ENCODE peak calls at places on chromosomes 7 and 10, in eight cellular contexts. B is IMR-90, J is adrenal gland, D is GM12878, K is HCT116, O is stomach, V is GM12891, S is lower leg skin. G is an unnamed sample.

GRCh38 chr10:67784584-67784983 is 53.4 kb downstream of the DNAJC12 start:
- DNase-seq in B (peak), J (no peak), D (no peak), K (no peak), O (no peak), V (no peak), S (no peak), G (no peak)

GRCh38 chr10:14540062-14540461 is 209.3 kb upstream of the FRMD4A start:
- DNase-seq in B (no peak), J (no peak), D (no peak), K (no peak), O (no peak), V (no peak), S (no peak), G (no peak)

GRCh38 chr10:44016589-44017482 is 368.1 kb downstream of the CXCL12 start:
- DNase-seq in B (peak), J (peak), D (no peak), K (no peak), O (no peak), V (no peak), S (no peak), G (no peak)

GRCh38 chr7:135979674-135980660 is 2.8 kb upstream of the MTPN start:
- DNase-seq in B (peak), J (no peak), D (no peak), K (no peak), O (no peak), V (peak), S (no peak), G (no peak)

GRCh38 chr7:136251826-136252225 is 274.7 kb upstream of the MTPN start:
- DNase-seq in B (no peak), J (no peak), D (no peak), K (no peak), O (no peak), V (no peak), S (no peak), G (no peak)

GRCh38 chr7:122311280-122311679 is 6.7 kb upstream of the FEZF1 start:
- DNase-seq in B (no peak), J (no peak), D (no peak), K (no peak), O (no peak), V (no peak), S (no peak), G (no peak)

GRCh38 chr7:25900245-25900644 is 251.8 kb upstream of the NFE2L3 start:
- DNase-seq in B (no peak), J (no peak), D (no peak), K (no peak), O (no peak), V (no peak), S (no peak), G (no peak)

GRCh38 chr10:28177944-28178637 is 124.8 kb downstream of the MPP7 start:
- DNase-seq in B (peak), J (no peak), D (no peak), K (no peak), O (no peak), V (no peak), S (no peak), G (no peak)

GRCh38 chr10:124476043-124476725 is 14.6 kb downstream of the LHPP start:
- DNase-seq in B (no peak), J (no peak), D (no peak), K (no peak), O (no peak), V (no peak), S (no peak), G (no peak)

GRCh38 chr7:80584778-80585177 is 53.7 kb upstream of the CD36 start:
- DNase-seq in B (peak), J (no peak), D (no peak), K (no peak), O (peak), V (no peak), S (no peak), G (no peak)

GRCh38 chr10:31000071-31000787 is 31.4 kb downstream of the ZNF438 start:
- DNase-seq in B (no peak), J (no peak), D (no peak), K (no peak), O (no peak), V (no peak), S (no peak), G (no peak)

GRCh38 chr10:133399123-133399601 is 5.2 kb downstream of the MTG1 start:
- DNase-seq in B (no peak), J (no peak), D (no peak), K (no peak), O (peak), V (no peak), S (peak), G (no peak)

GRCh38 chr7:219581-220150 is 27.3 kb downstream of the FAM20C start:
- DNase-seq in B (no peak), J (peak), D (no peak), K (no peak), O (peak), V (no peak), S (no peak), G (no peak)

GRCh38 chr10:84196941-84197340 is 2.6 kb downstream of the CDHR1 start:
- DNase-seq in B (no peak), J (peak), D (no peak), K (no peak), O (no peak), V (no peak), S (no peak), G (no peak)

GRCh38 chr10:99084161-99084560 is 151.5 kb downstream of the HPSE2 start:
- DNase-seq in B (no peak), J (no peak), D (no peak), K (no peak), O (no peak), V (no peak), S (no peak), G (no peak)

GRCh38 chr10:111756541-111757061 is 427.0 kb downstream of the GPAM start:
- DNase-seq in B (no peak), J (peak), D (no peak), K (peak), O (no peak), V (no peak), S (peak), G (peak)

GRCh38 chr7:112206238-112207105 is at the start of the genes DOCK4 and ZNF277:
- DNase-seq in B (peak), J (peak), D (peak), K (peak), O (peak), V (peak), S (peak), G (peak)
- TF ChIP-seq POLR2A in B (peak), J (peak), D (peak), K (no peak), O (no peak), V (no peak), S (no peak), G (peak)

GRCh38 chr7:157426463-157427301 is 89.9 kb downstream of the DNAJB6 start:
- DNase-seq in B (no peak), J (no peak), D (no peak), K (no peak), O (no peak), V (no peak), S (no peak), G (no peak)
- TF ChIP-seq POLR2A in B (no peak), J (no peak), D (no peak), K (no peak), O (no peak), V (no peak), S (no peak), G (no peak)

GRCh38 chr10:7411671-7412481 is 1.0 kb upstream of the SFMBT2 start:
- DNase-seq in B (no peak), J (peak), D (no peak), K (no peak), O (no peak), V (no peak), S (peak), G (no peak)

GRCh38 chr10:7410306-7410799 is 481 bp downstream of the SFMBT2 start:
- DNase-seq in B (peak), J (peak), D (no peak), K (no peak), O (no peak), V (no peak), S (peak), G (peak)

GRCh38 chr10:7409732-7410168 is 1.1 kb downstream of the SFMBT2 start:
- DNase-seq in B (no peak), J (no peak), D (no peak), K (no peak), O (no peak), V (no peak), S (no peak), G (peak)

GRCh38 chr10:7412482-7413251 is 1.8 kb upstream of the SFMBT2 start:
- DNase-seq in B (no peak), J (peak), D (no peak), K (no peak), O (no peak), V (no peak), S (peak), G (no peak)

GRCh38 chr10:7410800-7411670 is at the start of gene SFMBT2:
- DNase-seq in B (peak), J (peak), D (no peak), K (no peak), O (peak), V (peak), S (peak), G (peak)
- TF ChIP-seq POLR2A in B (no peak), J (peak), D (no peak), K (no peak), O (no peak), V (peak), S (no peak), G (peak)

GRCh38 chr7:50627824-50628361 is 62.7 kb upstream of the DDC start:
- DNase-seq in B (no peak), J (no peak), D (no peak), K (no peak), O (no peak), V (no peak), S (no peak), G (no peak)
- TF ChIP-seq POLR2A in B (no peak), J (no peak), D (no peak), K (no peak), O (no peak), V (no peak), S (no peak), G (no peak)